ENCODE peak calls at places on chromosomes 4 and X, in seven cellular contexts. N is OCI-LY7; P is naive thymus-derived CD4-positive, alpha-beta T cell; S is cardiac muscle cell; X is Peyer's patch; G is fibroblast of lung; W is uterus. D is an unnamed sample. For H3K4me1, the result is how much of the 10 kb centered on the place peaks cover.

GRCh38 chr4:7806724-7807123 is 132.9 kb downstream of the AFAP1 start:
- DNase-seq in G (no peak), W (no peak), S (no peak), P (no peak), N (no peak), X (no peak), D (no peak)

GRCh38 chr4:108029731-108030130 is 40.0 kb downstream of the HADH start:
- DNase-seq in G (no peak), X (no peak), P (no peak), W (no peak), N (no peak), S (no peak), D (no peak)

GRCh38 chr4:17058506-17058905 is 160.1 kb upstream of the LDB2 start:
- DNase-seq in W (peak), G (peak), S (peak), N (no peak), P (no peak), X (no peak), D (no peak)

GRCh38 chr4:56512166-56512565 is 6.6 kb downstream of the ARL9 start:
- DNase-seq in P (no peak), W (no peak), S (peak), X (no peak), G (peak), N (no peak), D (no peak)

GRCh38 chr4:186810613-186811150 is 87.0 kb upstream of the FAT1 start:
- DNase-seq in W (no peak), S (no peak), P (no peak), N (no peak), G (no peak), X (no peak), D (no peak)

GRCh38 chrX:134688839-134689238 is 30.6 kb upstream of the PLAC1 start:
- DNase-seq in W (no peak), X (no peak), N (no peak), G (no peak), P (no peak), S (no peak), D (no peak)

GRCh38 chrX:127552571-127552970 is 499.6 kb downstream of the ACTRT1 start:
- DNase-seq in G (no peak), W (no peak), S (no peak), P (no peak), X (no peak), N (no peak), D (no peak)

GRCh38 chr4:139532951-139533350 is 23.1 kb downstream of the SETD7 start:
- DNase-seq in G (no peak), P (no peak), S (no peak), N (no peak), W (no peak), X (no peak), D (no peak)

GRCh38 chr4:98447648-98448047 is 186.5 kb downstream of the RAP1GDS1 start:
- DNase-seq in P (no peak), N (no peak), S (peak), W (no peak), X (no peak), G (no peak), D (no peak)

GRCh38 chr4:2289311-2289954 is 27.5 kb upstream of the MXD4 start:
- DNase-seq in N (no peak), G (no peak), X (peak), P (no peak), W (peak), S (no peak), D (no peak)

GRCh38 chr4:112519689-112520597 is 4.0 kb upstream of the NEUROG2 start:
- DNase-seq in P (no peak), W (no peak), G (no peak), X (no peak), N (no peak), S (no peak), D (no peak)

GRCh38 chr4:84070293-84070692 is 428.8 kb downstream of the NKX6-1 start:
- DNase-seq in W (no peak), G (no peak), N (no peak), S (no peak), P (no peak), X (no peak), D (no peak)

GRCh38 chr4:39464886-39465501 is 6.1 kb downstream of the LIAS start:
- DNase-seq in G (peak), S (peak), P (no peak), N (no peak), W (no peak), X (no peak), D (no peak)

GRCh38 chrX:88991583-88992132 is 244.6 kb downstream of the CPXCR1 start:
- DNase-seq in W (no peak), P (no peak), X (no peak), S (no peak), N (no peak), G (no peak), D (no peak)

GRCh38 chrX:70476934-70477733 is 32.5 kb downstream of the DLG3 start:
- DNase-seq in X (peak), W (peak), S (peak), G (peak), P (no peak), N (no peak), D (no peak)

GRCh38 chr4:112234952-112235609 is 3.5 kb downstream of the AP1AR start:
- DNase-seq in S (peak), W (peak), P (peak), G (peak), N (peak), X (no peak), D (peak)

GRCh38 chrX:68139791-68140190 is 293.5 kb downstream of the OPHN1 start:
- DNase-seq in X (no peak), N (no peak), P (no peak), S (no peak), W (no peak), G (no peak), D (no peak)

GRCh38 chr4:26116057-26116456 is 202.0 kb downstream of the SMIM20 start:
- DNase-seq in X (no peak), W (no peak), S (no peak), N (no peak), G (no peak), P (no peak), D (no peak)

GRCh38 chrX:41591906-41592305 is 96.9 kb upstream of the GPR34 start:
- DNase-seq in W (no peak), G (no peak), P (no peak), X (no peak), S (no peak), N (no peak), D (no peak)

GRCh38 chr4:92606227-92606626 is 302.5 kb downstream of the GRID2 start:
- DNase-seq in N (no peak), W (no peak), X (no peak), G (no peak), S (no peak), P (no peak), D (no peak)

GRCh38 chr4:89298788-89299152 is 8.8 kb downstream of the GPRIN3 start:
- DNase-seq in X (no peak), G (peak), P (peak), S (peak), N (peak), W (no peak), D (no peak)

GRCh38 chr4:123350191-123350544 is 46.4 kb upstream of the SPRY1 start:
- DNase-seq in W (no peak), S (peak), X (no peak), N (peak), G (no peak), P (no peak), D (no peak)

GRCh38 chr4:10033191-10033881 is 12.0 kb upstream of the SLC2A9 start:
- DNase-seq in N (no peak), G (peak), S (peak), W (no peak), X (peak), P (no peak), D (no peak)

GRCh38 chrX:151727346-151727745 is 7.2 kb upstream of the CNGA2 start:
- DNase-seq in N (no peak), W (no peak), P (no peak), X (no peak), G (no peak), S (no peak), D (peak)

GRCh38 chrX:50045808-50046207 is 123.4 kb downstream of the CLCN5 start:
- DNase-seq in P (no peak), G (no peak), S (no peak), X (no peak), N (no peak), W (no peak), D (no peak)

GRCh38 chrX:108165349-108166111 is 74.0 kb downstream of the ATG4A start:
- DNase-seq in X (no peak), P (no peak), N (no peak), S (peak), G (peak), W (peak), D (no peak)

GRCh38 chrX:7139202-7140081 is 8.1 kb upstream of the STS start:
- DNase-seq in X (no peak), P (no peak), N (no peak), G (peak), S (peak), W (no peak), D (no peak)

GRCh38 chrX:120462370-120462769 is 6.7 kb downstream of the LAMP2 start:
- DNase-seq in P (no peak), N (no peak), X (no peak), S (no peak), W (no peak), G (no peak), D (no peak)

GRCh38 chrX:153411255-153411987 is at the start of gene ZFP92:
- DNase-seq in P (peak), G (no peak), W (no peak), S (peak), N (no peak), X (no peak), D (no peak)

GRCh38 chr4:110442309-110442708 is 33.6 kb upstream of the ENPEP start:
- DNase-seq in X (no peak), S (no peak), W (no peak), P (no peak), N (no peak), G (no peak), D (no peak)

GRCh38 chrX:150352114-150352513 is 11.0 kb upstream of the MAMLD1 start:
- DNase-seq in X (no peak), N (no peak), G (peak), W (no peak), P (no peak), S (peak), D (no peak)

GRCh38 chrX:118872102-118872566 is 48.5 kb downstream of the ZCCHC12 start:
- DNase-seq in S (no peak), P (no peak), G (no peak), W (no peak), N (no peak), X (no peak), D (no peak)

GRCh38 chrX:13835825-13836224 is 18.9 kb upstream of the GPM6B start:
- DNase-seq in W (no peak), P (no peak), S (no peak), X (no peak), N (no peak), G (no peak), D (no peak)

DNA sequence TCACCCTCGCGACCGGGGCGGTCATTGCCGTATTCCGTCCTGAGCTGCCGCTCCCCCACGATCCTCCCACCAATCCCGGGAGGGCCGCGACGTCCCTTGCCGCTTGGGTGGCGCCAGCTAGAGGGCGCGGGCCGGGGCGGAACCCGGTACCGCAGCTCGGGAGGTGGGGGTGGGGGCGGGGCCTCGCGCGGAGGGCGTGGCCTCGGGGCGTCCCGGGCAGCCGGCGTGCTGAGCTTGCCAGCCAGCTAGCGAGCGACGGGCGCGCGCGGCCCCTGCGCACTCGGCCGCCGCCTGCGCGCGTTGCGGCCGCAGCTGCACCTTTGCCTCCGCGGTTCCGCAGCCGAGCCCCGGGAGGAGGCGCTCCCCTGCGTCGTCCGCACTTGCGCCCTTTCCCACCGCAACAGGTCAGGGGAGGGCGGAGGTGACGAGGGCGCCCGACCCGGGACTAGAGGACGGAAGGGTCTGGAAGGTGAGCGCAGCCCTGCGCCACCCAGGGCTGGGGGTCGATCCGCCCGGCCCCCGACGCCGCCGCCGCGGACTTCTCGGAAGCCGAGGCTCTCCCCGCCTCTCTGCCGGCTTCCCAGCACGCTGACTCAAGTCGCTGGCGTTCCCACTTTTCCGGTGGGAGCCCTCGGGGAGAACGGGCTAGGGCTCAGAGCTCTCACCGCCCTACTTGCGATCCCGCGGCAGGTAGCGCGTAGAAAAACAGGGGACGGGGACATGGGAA is at the start of gene AFF1:
- DNase-seq in P (peak), N (peak), G (peak), X (peak), W (peak), S (peak), D (peak)
- H3K4me1 ChIP-seq in P (under half), N (under half), G (under half), X (under half), W (under half), S (under half), D (under half)

GRCh38 chr4:148161601-148162000 is 280.6 kb downstream of the NR3C2 start:
- DNase-seq in P (no peak), N (no peak), X (no peak), W (no peak), S (no peak), G (no peak), D (no peak)

GRCh38 chr4:148162554-148162953 is 279.7 kb downstream of the NR3C2 start:
- DNase-seq in N (no peak), W (no peak), X (no peak), P (no peak), S (no peak), G (no peak), D (no peak)

GRCh38 chr4:148164529-148164928 is 277.7 kb downstream of the NR3C2 start:
- DNase-seq in W (no peak), S (no peak), N (no peak), G (no peak), P (no peak), X (no peak), D (no peak)

GRCh38 chr4:148163011-148163410 is 279.2 kb downstream of the NR3C2 start:
- DNase-seq in G (no peak), P (no peak), X (no peak), N (no peak), S (no peak), W (no peak), D (no peak)

DNA sequence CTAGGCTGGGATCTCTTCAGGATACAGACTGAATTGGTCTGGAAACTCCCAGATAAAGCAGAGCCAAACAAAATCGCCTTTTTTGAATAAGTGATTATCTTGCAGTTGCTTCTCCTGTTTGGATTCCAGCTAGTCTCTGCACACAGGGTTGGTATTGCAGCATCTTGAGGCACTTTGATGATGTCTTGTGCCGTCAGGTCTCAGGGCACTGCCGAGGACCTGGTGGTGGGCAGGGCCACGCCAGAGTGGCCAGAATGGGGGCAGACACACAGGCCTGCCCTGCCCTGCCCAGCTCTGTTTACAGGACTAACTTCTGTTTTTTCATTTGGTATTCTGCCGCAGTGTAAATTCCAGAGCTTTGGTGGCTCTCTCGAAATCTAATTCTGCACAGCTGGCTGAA is 276.1 kb downstream of the NR3C2 start:
- DNase-seq in P (no peak), W (no peak), N (no peak), G (no peak), S (peak), X (no peak), D (peak)
- H3K27ac ChIP-seq in P (no peak), W (peak), N (no peak), G (peak), S (no peak), X (no peak), D (peak)

GRCh38 chrX:110181459-110182137 is 136.3 kb downstream of the AMMECR1 start:
- DNase-seq in W (no peak), S (no peak), G (no peak), P (no peak), X (no peak), N (no peak), D (no peak)

GRCh38 chrX:110180928-110181310 is 137.0 kb downstream of the AMMECR1 start:
- DNase-seq in G (peak), P (no peak), N (no peak), W (no peak), X (no peak), S (peak), D (no peak)

GRCh38 chrX:110175146-110175545 is 142.7 kb downstream of the AMMECR1 start:
- DNase-seq in W (no peak), G (no peak), N (no peak), P (no peak), X (no peak), S (no peak), D (no peak)

GRCh38 chrX:110180176-110180927 is 137.5 kb downstream of the AMMECR1 start:
- DNase-seq in P (no peak), X (no peak), W (peak), G (peak), N (no peak), S (peak), D (no peak)

DNA sequence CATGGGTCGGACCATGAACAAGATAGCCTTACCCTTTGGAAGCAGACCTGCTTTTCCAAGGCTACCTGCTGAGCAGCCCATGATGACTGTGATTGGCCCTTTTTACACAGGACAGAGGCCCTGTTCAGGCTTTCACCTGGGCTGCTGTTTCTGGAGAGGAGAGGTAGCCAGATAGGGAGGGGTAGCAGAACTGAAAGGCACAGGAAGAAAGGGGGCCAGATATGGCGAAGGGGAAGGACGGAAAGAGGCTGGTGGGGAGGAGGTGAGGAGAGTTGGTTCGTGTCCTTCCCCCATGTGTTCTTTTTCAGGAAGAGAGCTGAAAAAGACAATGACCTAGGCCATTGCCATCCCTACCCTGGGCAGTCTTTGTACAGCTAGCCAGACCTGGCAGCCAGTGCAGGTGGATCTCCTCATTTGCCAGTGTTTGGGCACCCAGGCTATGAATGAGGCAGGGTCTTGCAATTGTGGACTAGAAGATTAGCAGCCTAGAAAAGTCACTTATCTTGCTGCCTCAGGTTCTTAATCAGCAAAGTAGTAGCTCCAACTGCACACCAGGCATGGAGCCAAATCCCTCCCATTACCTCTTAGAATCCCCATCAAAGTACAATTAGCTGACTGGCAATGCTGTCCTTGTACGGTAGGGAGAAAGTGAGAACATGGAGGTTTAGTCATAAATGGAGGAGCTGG is 139.6 kb downstream of the AMMECR1 start:
- DNase-seq in W (no peak), P (no peak), G (no peak), X (no peak), N (no peak), S (no peak), D (no peak)
- H3K4me1 ChIP-seq in W (under half), P (under half), G (under half), X (under half), N (under half), S (under half), D (under half)

DNA sequence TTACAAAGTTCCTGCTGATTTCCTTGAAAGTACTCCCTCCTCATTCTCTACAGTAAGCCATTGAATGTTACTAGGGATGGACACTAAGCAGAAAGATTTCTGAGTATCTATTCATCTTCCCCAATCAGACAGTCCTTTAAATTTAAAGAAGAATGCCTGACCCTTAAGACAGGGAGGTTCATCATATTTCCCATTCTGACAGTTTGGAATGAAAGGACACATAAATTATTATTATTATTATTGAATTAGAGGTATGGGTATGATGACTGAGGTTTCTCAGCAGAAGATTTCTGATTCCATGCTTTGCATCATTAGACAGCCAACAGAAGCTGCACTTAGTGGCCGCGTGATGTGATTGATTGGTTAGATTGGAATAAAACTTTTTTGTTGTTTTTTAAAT is 36.0 kb downstream of the FAT4 start:
- DNase-seq in P (no peak), W (no peak), S (no peak), X (no peak), G (no peak), N (no peak), D (no peak)
- H3K27ac ChIP-seq in P (no peak), W (no peak), S (no peak), X (no peak), G (no peak), N (no peak), D (no peak)

GRCh38 chr4:38152305-38152704 is 192.1 kb downstream of the PTTG2 start:
- DNase-seq in N (no peak), W (no peak), X (no peak), S (no peak), P (no peak), G (peak), D (no peak)

GRCh38 chr4:38152721-38153412 is 192.7 kb downstream of the PTTG2 start:
- DNase-seq in X (no peak), G (no peak), S (no peak), P (no peak), W (no peak), N (no peak), D (no peak)

GRCh38 chr4:38154681-38155588 is 194.7 kb downstream of the PTTG2 start:
- DNase-seq in N (peak), X (peak), G (peak), P (no peak), W (no peak), S (no peak), D (no peak)

GRCh38 chr4:38155589-38156294 is 195.5 kb downstream of the PTTG2 start:
- DNase-seq in P (no peak), S (no peak), W (no peak), N (no peak), X (no peak), G (peak), D (no peak)

GRCh38 chr4:38154251-38154650 is 194.1 kb downstream of the PTTG2 start:
- DNase-seq in P (no peak), S (no peak), X (no peak), G (no peak), W (no peak), N (no peak), D (no peak)
- H3K4me1 ChIP-seq in P (under half), S (under half), X (under half), G (under half), W (under half), N (under half), D (under half)

GRCh38 chr4:37978509-37978908 is 18.3 kb downstream of the PTTG2 start:
- DNase-seq in S (no peak), X (no peak), G (no peak), P (no peak), W (no peak), N (no peak), D (no peak)
- H3K27ac ChIP-seq in S (no peak), X (peak), G (no peak), P (no peak), W (peak), N (peak), D (peak)

GRCh38 chr4:22003878-22004277 is 55.3 kb upstream of the KCNIP4 start:
- DNase-seq in P (no peak), G (no peak), S (no peak), X (no peak), W (no peak), N (no peak), D (no peak)
- H3K4me1 ChIP-seq in P (under half), G (under half), S (under half), X (under half), W (under half), N (under half), D (under half)

D was measured in aorta.